ENCODE peak calls at places on chromosomes 1 and 21, in five cellular contexts. E is GM12878, D is PC-9, L is GM23338, P is fibroblast of mammary gland. G is an unnamed sample.

GRCh38 chr1:178867670-178868069 is 3.2 kb downstream of the ANGPTL1 start:
- DNase-seq in E (no peak), D (no peak), L (no peak), P (peak), G (no peak)

GRCh38 chr1:240496941-240497340 is 115.0 kb downstream of the GREM2 start:
- DNase-seq in E (no peak), D (no peak), L (no peak), P (no peak), G (no peak)

GRCh38 chr1:158177705-158178450 is 2.8 kb upstream of the CD1D start:
- DNase-seq in E (no peak), D (no peak), L (peak), P (peak), G (peak)

GRCh38 chr1:153717330-153717729 is 10.5 kb upstream of the INTS3 start:
- DNase-seq in E (no peak), D (no peak), L (no peak), P (no peak), G (no peak)

GRCh38 chr1:236494586-236495207 is 29.1 kb upstream of the LGALS8 start:
- DNase-seq in E (no peak), D (no peak), L (no peak), P (peak), G (peak)

GRCh38 chr1:70745199-70745598 is 302.4 kb downstream of the PTGER3 start:
- DNase-seq in E (no peak), D (no peak), L (peak), P (peak), G (no peak)

GRCh38 chr1:230808268-230808872 is 60.0 kb downstream of the C1orf198 start:
- DNase-seq in E (no peak), D (no peak), L (no peak), P (peak), G (peak)

GRCh38 chr1:203215573-203215972 is 13.9 kb downstream of the CHIT1 start:
- DNase-seq in E (no peak), D (no peak), L (peak), P (no peak), G (no peak)

GRCh38 chr1:85047472-85048295 is 616 bp downstream of the MCOLN3 start:
- DNase-seq in E (no peak), D (no peak), L (peak), P (no peak), G (no peak)

GRCh38 chr1:22184892-22185612 is 42.2 kb upstream of the WNT4 start:
- DNase-seq in E (no peak), D (no peak), L (peak), P (no peak), G (no peak)

GRCh38 chr1:156862602-156863599 is 2.2 kb downstream of the NTRK1 start:
- DNase-seq in E (no peak), D (no peak), L (no peak), P (no peak), G (no peak)

GRCh38 chr1:53822931-53823330 is 15.2 kb downstream of the NDC1 start:
- DNase-seq in E (no peak), D (no peak), L (no peak), P (no peak), G (no peak)

GRCh38 chr1:25140073-25140797 is 92.1 kb downstream of the SYF2 start:
- DNase-seq in E (peak), D (no peak), L (no peak), P (no peak), G (peak)

GRCh38 chr1:94954292-94955220 is 27.6 kb upstream of the CNN3 start:
- DNase-seq in E (no peak), D (no peak), L (peak), P (no peak), G (no peak)

GRCh38 chr21:41364308-41364707 is 2.5 kb downstream of the MX2 start:
- DNase-seq in E (no peak), D (no peak), L (no peak), P (no peak), G (no peak)

GRCh38 chr1:223756806-223757700 is 44.7 kb downstream of the CAPN2 start:
- DNase-seq in E (no peak), D (no peak), L (no peak), P (no peak), G (no peak)

GRCh38 chr21:35226960-35227741 is 178.0 kb upstream of the RUNX1 start:
- DNase-seq in E (peak), D (no peak), L (no peak), P (no peak), G (no peak)

GRCh38 chr21:45982758-45983731 is 1.5 kb downstream of the COL6A1 start:
- DNase-seq in E (no peak), D (no peak), L (no peak), P (no peak), G (peak)
- TF ChIP-seq CTCF in E (no peak), D (no peak), L (no peak), P (no peak), G (no peak)

DNA sequence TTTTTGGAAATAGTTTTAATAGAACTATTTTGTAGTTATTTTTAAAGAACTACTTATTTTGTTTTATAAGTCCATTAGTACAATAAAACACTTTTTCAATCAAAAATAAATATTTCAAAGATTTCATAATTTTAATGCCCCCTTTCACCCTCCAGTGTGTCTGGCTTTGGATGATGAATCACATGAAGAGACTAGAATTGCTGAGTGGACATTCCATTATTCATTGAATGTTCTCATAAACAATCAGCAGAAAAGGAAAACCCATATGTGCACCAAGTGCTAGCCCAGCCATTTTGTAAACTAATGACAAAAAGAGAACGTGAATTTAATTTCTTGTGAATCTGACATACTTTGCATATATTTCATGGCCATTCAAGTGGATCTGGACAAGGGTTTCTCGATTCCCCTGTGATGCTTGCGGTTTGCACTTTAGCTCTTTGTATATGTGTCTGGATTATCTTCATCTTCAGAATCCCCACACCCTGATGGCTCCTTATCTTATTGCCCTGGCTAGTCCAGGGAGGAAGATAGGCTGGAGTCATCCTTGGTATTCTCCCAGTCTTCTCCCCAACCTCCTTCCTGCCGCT is 20.7 kb upstream of the CHIA start:
- DNase-seq in E (no peak), D (no peak), L (no peak), P (no peak), G (peak)
- H3K4me3 ChIP-seq in E (no peak), D (no peak), L (no peak), P (no peak), G (no peak)

GRCh38 chr1:16927256-16927655 is 5.5 kb downstream of the CROCC start:
- DNase-seq in E (no peak), D (no peak), L (no peak), P (no peak), G (no peak)
- TF ChIP-seq CTCF in E (no peak), D (no peak), L (no peak), P (no peak), G (no peak)

GRCh38 chr1:161068306-161069200 is 1.1 kb downstream of the ARHGAP30 start:
- DNase-seq in E (peak), D (no peak), L (peak), P (no peak), G (no peak)
- H3K4me3 ChIP-seq in E (peak), D (no peak), L (no peak), P (no peak), G (no peak)